ENCODE peak calls at places on chromosomes 2 and 18, in eight cellular contexts. T is iPS-NIHi11; J is B cell; C is stimulated activated CD4-positive, alpha-beta T cell treated with anti-CD3 and anti-CD28 coated beads, Interleukin-15, amount 100 ng/mL, for 24 hours; E is OCI-M1; I is NCI-H2081; X is natural killer cell treated with Interleukin-12 subunit alpha and Interleukin-12 subunit beta and Interleukin-15 and Interleukin-18, amount 100 ng/mL, for 72 hours; W is dorsolateral prefrontal cortex. Z is an unnamed sample.

GRCh38 chr2:104412384-104412783 is 441.5 kb upstream of the POU3F3 start:
- DNase-seq in W (peak; percentile 53), E (peak; percentile 53), J (no peak), T (peak; percentile 62), X (no peak), C (peak; percentile 44), I (peak; percentile 5), Z (no peak)

GRCh38 chr2:197431858-197432257 is 3.0 kb downstream of the SF3B1 start:
- DNase-seq in C (no peak), T (no peak), X (no peak), E (no peak), I (no peak), W (no peak), J (no peak), Z (no peak)

GRCh38 chr2:237171895-237172294 is 86.2 kb downstream of the COPS8 start:
- DNase-seq in X (no peak), C (no peak), I (no peak), J (no peak), E (no peak), W (no peak), T (no peak), Z (no peak)

GRCh38 chr2:106197878-106198277 is 3.8 kb upstream of the UXS1 start:
- DNase-seq in C (no peak), E (no peak), T (no peak), J (no peak), X (no peak), W (no peak), I (no peak), Z (no peak)

GRCh38 chr2:237243487-237243886 is 157.8 kb downstream of the COPS8 start:
- DNase-seq in X (no peak), J (no peak), C (no peak), T (no peak), E (no peak), W (no peak), I (no peak), Z (no peak)

GRCh38 chr2:14776216-14776615 is 143.7 kb downstream of the LRATD1 start:
- DNase-seq in T (no peak), X (no peak), I (no peak), C (no peak), J (no peak), E (no peak), W (no peak), Z (no peak)

GRCh38 chr2:128187032-128187654 is 96.1 kb downstream of the UGGT1 start:
- DNase-seq in J (no peak), X (no peak), I (no peak), C (no peak), E (peak; percentile 10), T (no peak), W (no peak), Z (no peak)

GRCh38 chr2:25920786-25921390 is 42.6 kb upstream of the ASXL2 start:
- DNase-seq in X (no peak), W (no peak), J (no peak), T (peak; percentile 69), C (no peak), I (no peak), E (no peak), Z (no peak)

GRCh38 chr2:221423212-221423804 is 148.8 kb downstream of the EPHA4 start:
- DNase-seq in W (no peak), J (no peak), T (no peak), E (no peak), C (no peak), I (no peak), X (no peak), Z (no peak)

GRCh38 chr2:235270951-235271350 is 222.9 kb upstream of the AGAP1 start:
- DNase-seq in E (peak; percentile 92), W (no peak), C (peak; percentile 75), X (peak; percentile 75), T (no peak), J (no peak), I (no peak), Z (peak; percentile 5)

GRCh38 chr18:66560092-66560491 is 43.8 kb downstream of the CDH19 start:
- DNase-seq in W (no peak), I (peak; percentile 40), X (no peak), T (no peak), J (no peak), C (no peak), E (peak; percentile 61), Z (no peak)

GRCh38 chr2:118110991-118111390 is 22.7 kb downstream of the INSIG2 start:
- DNase-seq in T (no peak), X (no peak), E (no peak), C (no peak), I (no peak), J (no peak), W (no peak), Z (no peak)

GRCh38 chr18:69845588-69846506 is 101.8 kb downstream of the CD226 start:
- DNase-seq in I (no peak), X (no peak), J (no peak), E (peak; percentile 40), W (no peak), C (no peak), T (peak; percentile 22), Z (no peak)

GRCh38 chr18:78407456-78407823 is 572.2 kb upstream of the SALL3 start:
- DNase-seq in X (no peak), W (no peak), I (peak; percentile 24), C (no peak), E (no peak), J (no peak), T (no peak), Z (no peak)

GRCh38 chr2:181623159-181623558 is 33.7 kb downstream of the CERKL start:
- DNase-seq in J (no peak), X (no peak), E (no peak), T (no peak), I (no peak), W (no peak), C (no peak), Z (no peak)

GRCh38 chr2:38533757-38534545 is 68.8 kb downstream of the HNRNPLL start:
- DNase-seq in C (no peak), I (no peak), X (no peak), J (no peak), W (no peak), E (no peak), T (no peak), Z (no peak)

GRCh38 chr2:204545861-204546773 is 842 bp downstream of the PARD3B start:
- DNase-seq in J (no peak), X (no peak), I (peak; percentile 3), C (peak; percentile 9), E (peak; percentile 78), W (peak; percentile 43), T (peak; percentile 32), Z (no peak)

GRCh38 chr18:24190590-24190989 is 51.7 kb downstream of the CABYR start:
- DNase-seq in X (no peak), I (no peak), E (no peak), T (no peak), J (no peak), W (no peak), C (no peak), Z (no peak)

GRCh38 chr2:144519597-144519933 is 354 bp downstream of the ZEB2 start:
- DNase-seq in W (no peak), C (no peak), J (no peak), I (no peak), T (no peak), E (no peak), X (no peak), Z (no peak)

GRCh38 chr2:10166489-10167295 is 44.2 kb downstream of the RRM2 start:
- DNase-seq in X (no peak), E (no peak), C (no peak), W (no peak), I (no peak), J (no peak), T (no peak), Z (no peak)

GRCh38 chr2:8684885-8685696 is 3.2 kb downstream of the ID2 start:
- DNase-seq in X (no peak), T (peak; percentile 61), J (peak; percentile 55), E (peak; percentile 62), W (no peak), I (peak; percentile 85), C (peak; percentile 74), Z (peak; percentile 22)

GRCh38 chr2:121716126-121716525 is 20.5 kb downstream of the NIFK start:
- DNase-seq in X (no peak), I (no peak), W (no peak), T (no peak), J (no peak), C (no peak), E (no peak), Z (no peak)

GRCh38 chr2:8270699-8271098 is 411.2 kb upstream of the ID2 start:
- DNase-seq in I (no peak), X (no peak), T (no peak), W (no peak), C (no peak), J (no peak), E (no peak), Z (no peak)

Z was measured in T-helper 1 cell.